ENCODE peak calls at places on chromosomes 16 and 17, in eight cellular contexts. G is activated CD4-positive, alpha-beta T cell treated with anti-CD3 and anti-CD28 coated beads for 36 hours; R is activated CD4-positive, CD25-positive, alpha-beta regulatory T cell; M is Right ventricle myocardium superior; W is renal cortical epithelial cell; Q is stimulated activated naive CD8-positive, alpha-beta T cell treated with anti-CD3 and anti-CD28 coated beads, Interleukin-15, Interleukin-2, amounts not matched to agents 100 U/mL and 50 U/mL, for 24 hours; S is B cell; U is SW 1271. N is an unnamed sample.

GRCh38 chr17:3647769-3648540 is 11.4 kb downstream of the CTNS start:
- DNase-seq in G (peak), R (no peak), S (peak), U (peak), W (peak), M (peak), Q (peak), N (peak)

GRCh38 chr17:31489295-31490018 is 98.0 kb downstream of the RAB11FIP4 start:
- DNase-seq in G (peak), Q (no peak), W (no peak), S (no peak), M (no peak), U (no peak), R (no peak), N (no peak)

GRCh38 chr17:39939031-39939430 is 11.5 kb downstream of the LRRC3C start:
- DNase-seq in R (no peak), S (no peak), Q (no peak), M (no peak), G (no peak), U (no peak), W (no peak), N (no peak)

GRCh38 chr17:29032798-29033197 is 10.1 kb upstream of the PIPOX start:
- DNase-seq in S (no peak), W (no peak), G (no peak), U (no peak), M (no peak), Q (no peak), R (no peak), N (no peak)

GRCh38 chr16:87212026-87212425 is 105.2 kb downstream of the C16orf95 start:
- DNase-seq in M (no peak), U (no peak), Q (no peak), G (no peak), S (no peak), R (no peak), W (no peak), N (no peak)

GRCh38 chr17:77439382-77440013 is 298.7 kb downstream of the SEC14L1 start:
- DNase-seq in R (no peak), M (peak), G (no peak), U (no peak), W (no peak), S (no peak), Q (peak), N (no peak)

GRCh38 chr17:46178550-46179198 is 14.6 kb downstream of the KANSL1 start:
- DNase-seq in S (no peak), M (no peak), U (no peak), G (no peak), W (peak), Q (no peak), R (no peak), N (no peak)

GRCh38 chr16:80883816-80884215 is 79.4 kb upstream of the CDYL2 start:
- DNase-seq in M (no peak), R (no peak), U (no peak), Q (no peak), W (no peak), G (no peak), S (no peak), N (no peak)

GRCh38 chr16:59324462-59324861 is 590.3 kb upstream of the GOT2 start:
- DNase-seq in G (no peak), S (no peak), M (no peak), Q (no peak), U (no peak), R (no peak), W (no peak), N (no peak)

GRCh38 chr16:88870608-88871348 is 4.3 kb upstream of the PABPN1L start:
- DNase-seq in W (no peak), R (no peak), U (no peak), G (peak), M (no peak), Q (no peak), S (peak), N (no peak)

GRCh38 chr17:55816532-55817272 is 65.9 kb downstream of the PCTP start:
- DNase-seq in R (no peak), U (no peak), S (no peak), M (no peak), W (no peak), G (no peak), Q (no peak), N (no peak)

GRCh38 chr16:64132686-64133085 is 989.2 kb downstream of the CDH11 start:
- DNase-seq in Q (no peak), S (no peak), M (no peak), U (no peak), W (no peak), R (no peak), G (no peak), N (no peak)

GRCh38 chr16:72162105-72162680 is 9.8 kb downstream of the PMFBP1 start:
- DNase-seq in W (peak), S (no peak), Q (no peak), M (no peak), R (no peak), U (no peak), G (no peak), N (no peak)

GRCh38 chr17:41705271-41705991 is 6.7 kb upstream of the GAST start:
- DNase-seq in R (no peak), Q (no peak), S (no peak), W (peak), U (no peak), M (no peak), G (no peak), N (no peak)

GRCh38 chr17:40112718-40113109 is 9.1 kb upstream of the MSL1 start:
- DNase-seq in W (no peak), U (no peak), M (no peak), R (no peak), Q (no peak), G (no peak), S (no peak), N (no peak)

GRCh38 chr16:14325502-14325901 is 254.4 kb downstream of the MRTFB start:
- DNase-seq in M (no peak), S (no peak), R (no peak), Q (no peak), U (no peak), G (no peak), W (no peak), N (no peak)

GRCh38 chr17:43890240-43890639 is 17.1 kb downstream of the MPP2 start:
- DNase-seq in Q (no peak), G (no peak), M (no peak), S (no peak), U (no peak), W (no peak), R (no peak), N (no peak)

GRCh38 chr17:59668816-59669215 is 38.4 kb downstream of the PTRH2 start:
- DNase-seq in U (peak), S (no peak), W (peak), Q (no peak), R (no peak), G (no peak), M (no peak), N (no peak)

GRCh38 chr16:69105501-69106361 is at the start of gene HAS3:
- DNase-seq in G (peak), R (no peak), M (no peak), Q (peak), S (peak), U (peak), W (peak), N (peak)

GRCh38 chr16:50276128-50276444 is 9.7 kb downstream of the ADCY7 start:
- DNase-seq in U (no peak), W (no peak), S (no peak), Q (no peak), R (no peak), G (no peak), M (peak), N (no peak)

GRCh38 chr16:626787-627457 is 3.9 kb upstream of the WFIKKN1 start:
- DNase-seq in Q (no peak), G (peak), R (no peak), W (peak), M (no peak), S (no peak), U (peak), N (no peak)

GRCh38 chr16:3063617-3064389 is 1.6 kb upstream of the IL32 start:
- DNase-seq in G (no peak), Q (no peak), R (no peak), U (no peak), M (no peak), W (no peak), S (no peak), N (no peak)

GRCh38 chr16:72270531-72270930 is 98.6 kb upstream of the PMFBP1 start:
- DNase-seq in G (no peak), S (no peak), M (no peak), W (peak), U (no peak), R (no peak), Q (no peak), N (no peak)

GRCh38 chr17:21008516-21008915 is 34.3 kb downstream of the USP22 start:
- DNase-seq in W (no peak), U (no peak), R (no peak), S (no peak), Q (no peak), M (no peak), G (no peak), N (no peak)

GRCh38 chr17:34760931-34761500 is 181.6 kb downstream of the TMEM132E start:
- DNase-seq in W (no peak), G (no peak), R (no peak), M (no peak), S (no peak), Q (no peak), U (no peak), N (no peak)

GRCh38 chr16:14041164-14041563 is 30.0 kb upstream of the MRTFB start:
- DNase-seq in W (no peak), U (no peak), G (peak), R (no peak), Q (no peak), M (no peak), S (no peak), N (no peak)

GRCh38 chr16:65621640-65622039 is 499.8 kb upstream of the CDH11 start:
- DNase-seq in M (no peak), S (no peak), G (no peak), Q (no peak), R (no peak), W (no peak), U (no peak), N (no peak)

GRCh38 chr17:40602445-40603443 is 37.5 kb upstream of the CCR7 start:
- DNase-seq in U (no peak), W (no peak), M (no peak), R (peak), S (no peak), G (peak), Q (peak), N (no peak)

GRCh38 chr16:72847187-72848044 is 200.5 kb downstream of the ZFHX3 start:
- DNase-seq in R (no peak), Q (peak), G (peak), U (peak), W (peak), S (no peak), M (no peak), N (peak)

GRCh38 chr17:74430706-74431567 is 951 bp upstream of the GPRC5C start:
- DNase-seq in U (no peak), M (peak), S (peak), R (no peak), W (peak), G (peak), Q (peak), N (no peak)

GRCh38 chr17:64256913-64257807 is 5.9 kb downstream of the TEX2 start:
- DNase-seq in S (no peak), G (no peak), W (no peak), Q (no peak), R (no peak), M (no peak), U (peak), N (no peak)

GRCh38 chr17:40541060-40541872 is 24.0 kb downstream of the CCR7 start:
- DNase-seq in S (no peak), Q (peak), W (no peak), G (peak), R (no peak), M (no peak), U (no peak), N (peak)

GRCh38 chr17:63185420-63185819 is 219.4 kb downstream of the TANC2 start:
- DNase-seq in M (no peak), Q (no peak), W (no peak), G (no peak), R (no peak), U (no peak), S (no peak), N (no peak)

GRCh38 chr17:77319211-77320031 is 178.7 kb downstream of the SEC14L1 start:
- DNase-seq in U (peak), W (peak), G (peak), R (peak), M (peak), S (peak), Q (peak), N (peak)

GRCh38 chr17:19309701-19310100 is 52.8 kb downstream of the B9D1 start:
- DNase-seq in G (no peak), Q (no peak), R (no peak), S (no peak), W (no peak), U (no peak), M (no peak), N (no peak)

GRCh38 chr17:4229627-4230026 is 34.2 kb downstream of the ANKFY1 start:
- DNase-seq in U (peak), G (no peak), M (peak), W (peak), Q (no peak), S (no peak), R (no peak), N (no peak)

GRCh38 chr16:57372372-57373116 is at the start of gene CX3CL1:
- DNase-seq in Q (no peak), G (no peak), W (no peak), M (peak), U (no peak), S (no peak), R (no peak), N (no peak)

N was measured in DND-41.